ENCODE peak calls at places on chromosomes 2 and 18, in five cellular contexts. M, R, K, N and E are unnamed samples.

GRCh38 chr2:24304098-24304497 is 56.2 kb downstream of the ITSN2 start:
- DNase-seq in M (peak; percentile 78), R (no peak), K (no peak), N (no peak), E (no peak)

GRCh38 chr2:60818272-60818671 is 62.2 kb downstream of the PAPOLG start:
- DNase-seq in M (no peak), R (no peak), K (no peak), N (no peak), E (peak; percentile 50)

GRCh38 chr2:26687785-26688184 is 4.7 kb upstream of the KCNK3 start:
- DNase-seq in M (no peak), R (no peak), K (no peak), N (no peak), E (no peak)

GRCh38 chr2:216372761-216373291 is 543 bp upstream of the MARCHF4 start:
- DNase-seq in M (no peak), R (no peak), K (peak; percentile 37), N (no peak), E (no peak)

GRCh38 chr2:102027036-102027702 is 35.4 kb downstream of the IL1R2 start:
- DNase-seq in M (no peak), R (no peak), K (no peak), N (no peak), E (no peak)

GRCh38 chr2:58261215-58261614 is 20.1 kb upstream of the FANCL start:
- DNase-seq in M (no peak), R (no peak), K (no peak), N (no peak), E (no peak)

GRCh38 chr2:178873912-178874311 is 66.7 kb upstream of the TTN start:
- DNase-seq in M (no peak), R (no peak), K (no peak), N (no peak), E (no peak)

GRCh38 chr18:54209471-54210180 is 14.8 kb downstream of the MBD2 start:
- DNase-seq in M (no peak), R (no peak), K (no peak), N (no peak), E (no peak)

GRCh38 chr2:201151127-201152074 is 31.5 kb upstream of the CASP10 start:
- DNase-seq in M (no peak), R (no peak), K (peak; percentile 95), N (no peak), E (no peak)

GRCh38 chr2:86584164-86584913 is 21.1 kb upstream of the CHMP3 start:
- DNase-seq in M (no peak), R (no peak), K (no peak), N (no peak), E (peak; percentile 14)

GRCh38 chr2:240596080-240596460 is 9.5 kb downstream of the CAPN10 start:
- DNase-seq in M (no peak), R (no peak), K (no peak), N (no peak), E (no peak)

GRCh38 chr2:24339856-24340262 is 20.5 kb downstream of the ITSN2 start:
- DNase-seq in M (no peak), R (no peak), K (no peak), N (no peak), E (no peak)

GRCh38 chr18:34003687-34004086 is 221.0 kb downstream of the NOL4 start:
- DNase-seq in M (no peak), R (no peak), K (no peak), N (peak; percentile 46), E (no peak)